ENCODE peak calls at places on chromosomes 2 and 18, in five cellular contexts. G is BE2C, I is left ventricle myocardium inferior, M is lower lobe of right lung, W is endothelial cell of umbilical vein. R is an unnamed sample.
A peak's percentile ranks its signal among the peaks of the same experiment; 100 is the strongest.

GRCh38 chr2:166765141-166765540 is 123.1 kb upstream of the XIRP2 start:
- DNase-seq in W (no peak), M (no peak), G (no peak), I (no peak), R (no peak)

GRCh38 chr2:37602040-37602439 is 69.4 kb downstream of the CDC42EP3 start:
- DNase-seq in I (no peak), G (no peak), M (no peak), W (no peak), R (no peak)

GRCh38 chr2:15831150-15831549 is 109.2 kb upstream of the MYCN start:
- DNase-seq in I (no peak), M (no peak), W (no peak), G (no peak), R (no peak)

GRCh38 chr2:128361376-128362131 is 42.9 kb upstream of the HS6ST1 start:
- DNase-seq in W (no peak), I (no peak), M (no peak), G (no peak), R (peak; percentile 85)

GRCh38 chr2:206192157-206192556 is 32.5 kb downstream of the EEF1B2 start:
- DNase-seq in I (no peak), G (no peak), W (no peak), M (no peak), R (no peak)

GRCh38 chr2:29250977-29251376 is 135.8 kb downstream of the CLIP4 start:
- DNase-seq in W (no peak), I (no peak), M (no peak), G (no peak), R (no peak)

GRCh38 chr18:55264108-55264507 is 304.8 kb upstream of the CCDC68 start:
- DNase-seq in M (no peak), I (no peak), G (no peak), W (peak; percentile 71), R (no peak)

GRCh38 chr2:84435331-84436081 is 23.6 kb downstream of the SUCLG1 start:
- DNase-seq in G (no peak), I (peak; percentile 15), M (no peak), W (no peak), R (no peak)

GRCh38 chr18:48319796-48320638 is 89.2 kb downstream of the ZBTB7C start:
- DNase-seq in W (no peak), M (no peak), I (no peak), G (no peak), R (no peak)

GRCh38 chr2:7956126-7956689 is 725.6 kb upstream of the ID2 start:
- DNase-seq in W (no peak), M (no peak), G (no peak), I (no peak), R (no peak)

GRCh38 chr2:10753876-10754275 is 32.4 kb downstream of the ATP6V1C2 start:
- DNase-seq in I (no peak), M (peak; percentile 12), G (no peak), W (no peak), R (no peak)

GRCh38 chr18:43965691-43966090 is 688.4 kb upstream of the SYT4 start:
- DNase-seq in M (no peak), W (no peak), I (no peak), G (no peak), R (no peak)

GRCh38 chr2:240997141-240997855 is 1.1 kb upstream of the SNED1 start:
- DNase-seq in M (peak; percentile 50), I (peak; percentile 22), W (peak; percentile 64), G (no peak), R (no peak)

GRCh38 chr18:42413870-42414269 is 458.8 kb downstream of the PIK3C3 start:
- DNase-seq in G (no peak), I (no peak), M (no peak), W (no peak), R (no peak)

GRCh38 chr2:72889991-72890390 is 2.8 kb downstream of the SPR start:
- DNase-seq in M (no peak), G (no peak), W (no peak), I (no peak), R (no peak)
- H3K27me3 ChIP-seq in M (peaks cover 15% of the 10 kb centered on the region), G (no peaks in the 10 kb centered on the region), W (no peaks in the 10 kb centered on the region), I (peaks cover 10% of the 10 kb centered on the region), R (no peaks in the 10 kb centered on the region)

GRCh38 chr18:62326646-62327348 is 1.7 kb downstream of the TNFRSF11A start:
- DNase-seq in G (no peak), W (no peak), I (no peak), M (no peak), R (no peak)
- H3K4me3 ChIP-seq in G (no peak overlapping the region), W (peak overlapping the region; percentile 55), I (peak overlapping the region; percentile 68), M (peak overlapping the region; percentile 58), R (peak overlapping the region; percentile 85)

GRCh38 chr2:19525313-19525712 is 166.9 kb upstream of the OSR1 start:
- DNase-seq in I (no peak), M (no peak), G (no peak), W (no peak), R (no peak)

GRCh38 chr2:19532797-19533196 is 174.4 kb upstream of the OSR1 start:
- DNase-seq in M (no peak), I (no peak), G (no peak), W (no peak), R (no peak)

DNA sequence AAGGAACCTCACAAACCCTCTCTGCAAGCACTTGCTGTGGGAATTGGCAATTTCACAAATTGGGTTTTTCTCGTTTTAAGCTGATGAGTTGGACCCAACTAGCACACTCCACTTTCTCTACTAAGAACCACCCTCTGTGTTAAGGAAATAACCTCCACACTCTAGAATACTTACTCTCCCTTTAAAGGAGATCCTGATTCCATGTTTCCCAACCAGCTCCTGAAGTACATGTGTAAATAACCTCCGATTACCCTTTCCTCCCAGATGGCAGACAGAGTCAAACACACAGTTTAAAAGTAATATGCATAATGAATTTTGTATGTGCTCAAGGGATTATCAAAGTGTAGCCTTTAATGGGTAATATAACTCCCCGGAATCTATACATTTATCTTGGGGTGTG is 171.2 kb upstream of the OSR1 start:
- DNase-seq in G (no peak), M (no peak), W (no peak), I (no peak), R (no peak)
- TF ChIP-seq CTCF in G (no peak), M (no peak), W (no peak), I (no peak), R (no peak)

DNA sequence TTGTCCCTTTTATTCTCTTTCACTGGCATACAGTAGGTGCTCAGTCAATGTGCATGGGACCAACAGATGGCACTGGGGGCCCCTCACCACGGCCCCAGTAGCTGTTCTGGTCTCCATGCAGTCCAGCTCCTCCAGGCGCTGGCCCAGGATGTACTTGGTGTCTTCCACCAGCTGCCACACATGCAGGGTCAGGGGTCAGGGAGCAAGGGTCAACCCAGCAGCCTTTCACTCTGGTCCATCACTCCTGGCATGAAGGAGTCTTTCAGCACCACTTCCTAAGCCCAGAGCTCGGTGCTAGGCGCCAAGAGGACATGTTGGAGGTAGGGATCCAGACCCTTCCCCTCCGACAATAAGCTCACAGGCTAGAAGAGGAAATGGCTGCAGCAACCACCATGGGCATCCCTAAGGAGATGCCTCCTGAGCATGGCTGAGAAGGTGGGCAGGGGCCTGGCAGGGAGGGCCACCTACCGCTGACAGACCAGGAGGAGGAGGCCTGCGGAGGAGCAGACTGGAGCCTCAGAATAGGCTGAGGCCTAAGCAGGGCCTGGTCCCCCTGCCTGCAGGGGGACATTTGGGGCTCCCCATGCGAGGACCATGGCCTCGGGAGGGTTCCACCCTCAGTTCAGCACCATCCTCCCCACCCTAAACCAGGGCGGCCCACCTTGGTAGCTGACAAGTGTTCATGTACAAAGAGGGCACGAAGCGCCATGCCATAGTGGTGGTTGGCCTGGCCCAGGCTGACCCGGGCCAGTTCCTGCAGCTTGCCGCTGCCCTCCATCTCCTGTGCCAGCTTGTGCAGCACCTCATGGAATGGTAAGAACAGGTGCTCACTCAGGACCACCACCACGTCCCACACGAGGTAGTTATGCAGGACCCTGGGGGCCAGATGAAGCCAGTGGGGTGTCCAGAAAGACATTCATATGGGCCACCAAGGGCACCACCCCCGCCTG is 10.2 kb downstream of the ALPG start:
- DNase-seq in G (no peak), W (no peak), M (peak; percentile 33), I (no peak), R (no peak)
- H3K27me3 ChIP-seq in G (peaks cover 69% of the 10 kb centered on the region), W (peaks cover 58% of the 10 kb centered on the region), M (peaks cover 58% of the 10 kb centered on the region), I (peaks cover 100% of the 10 kb centered on the region), R (peaks cover 39% of the 10 kb centered on the region)

GRCh38 chr2:96838345-96839287 is 5.2 kb downstream of the ANKRD23 start:
- DNase-seq in G (no peak), M (no peak), W (no peak), I (no peak), R (no peak)

GRCh38 chr2:96837575-96837974 is 6.2 kb downstream of the ANKRD23 start:
- DNase-seq in I (no peak), W (no peak), G (no peak), M (no peak), R (no peak)

GRCh38 chr2:96839875-96840850 is 3.7 kb downstream of the ANKRD23 start:
- DNase-seq in M (no peak), I (no peak), W (no peak), G (no peak), R (no peak)

GRCh38 chr2:96841707-96842495 is 1.9 kb downstream of the ANKRD23 start:
- DNase-seq in I (no peak), W (no peak), M (no peak), G (no peak), R (peak; percentile 48)

DNA sequence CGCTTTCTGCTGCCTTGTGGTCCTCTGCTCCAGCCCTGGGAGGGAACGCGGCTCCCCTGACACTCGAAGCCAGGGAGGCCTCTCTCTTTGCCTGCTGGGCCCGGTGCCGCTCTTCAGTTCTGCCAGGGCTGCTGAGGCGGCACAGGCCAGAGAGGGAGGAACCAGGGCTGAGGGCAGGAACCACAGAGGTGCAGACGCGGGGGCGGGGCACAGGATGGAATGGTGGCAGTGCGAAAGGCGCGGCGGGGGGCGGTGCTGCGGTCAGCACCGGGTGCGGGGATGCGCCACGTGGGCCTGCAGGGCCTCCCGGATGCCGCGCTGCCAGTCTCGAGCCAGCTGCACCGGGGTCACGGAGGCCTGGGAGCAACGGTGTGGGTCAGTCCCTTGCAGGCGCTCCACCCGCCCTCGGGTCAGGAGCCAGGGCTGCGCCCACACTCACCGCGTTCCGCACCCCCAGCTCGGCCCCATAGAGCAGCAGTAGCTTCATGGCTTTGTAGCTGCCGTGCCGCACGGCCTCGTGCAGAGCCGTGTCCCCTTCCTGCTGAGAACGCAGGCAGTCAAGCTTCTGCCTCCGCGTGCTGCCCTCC is 4.4 kb downstream of the ANKRD23 start:
- DNase-seq in I (peak; percentile 57), W (no peak), G (no peak), M (peak; percentile 85), R (no peak)
- H3K4me3 ChIP-seq in I (no peak overlapping the region), W (no peak overlapping the region), G (no peak overlapping the region), M (peak overlapping the region; percentile 28), R (no peak overlapping the region)

GRCh38 chr18:22705328-22705727 is 227.8 kb upstream of the RBBP8 start:
- DNase-seq in I (no peak), W (no peak), M (no peak), G (no peak), R (no peak)

GRCh38 chr18:22703883-22704626 is 229.1 kb upstream of the RBBP8 start:
- DNase-seq in W (peak; percentile 71), I (no peak), G (peak; percentile 15), M (no peak), R (no peak)

GRCh38 chr18:22701795-22702194 is 231.3 kb upstream of the RBBP8 start:
- DNase-seq in I (no peak), M (no peak), G (no peak), W (no peak), R (no peak)

GRCh38 chr18:22701326-22701725 is 231.8 kb upstream of the RBBP8 start:
- DNase-seq in I (no peak), M (no peak), G (no peak), W (no peak), R (no peak)

DNA sequence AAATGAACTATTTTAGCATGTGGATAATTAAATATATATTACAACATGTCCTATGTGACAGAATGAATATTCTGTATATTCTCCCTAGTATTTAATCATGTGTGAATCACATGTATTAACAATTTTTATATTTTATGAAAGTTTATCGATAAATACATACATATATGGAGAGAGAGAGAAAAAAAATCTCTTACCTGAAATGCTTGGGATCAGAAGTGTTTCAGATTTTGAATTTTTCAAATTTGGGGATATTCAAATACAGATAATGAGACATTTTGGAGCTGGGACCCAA is 228.6 kb upstream of the RBBP8 start:
- DNase-seq in W (no peak), I (no peak), M (no peak), G (no peak), R (no peak)
- TF ChIP-seq CTCF in W (no peak), I (no peak), M (no peak), G (no peak), R (no peak)

R was measured in WERI-Rb-1.